ENCODE peak calls at places on chromosomes 6 and 20, in eight cellular contexts. B, D, T, Z, S, Q, C and L are unnamed samples.

GRCh38 chr6:127301199-127301700 is 34.6 kb downstream of the RNF146 start:
- DNase-seq in Z (no peak), D (no peak), B (no peak), T (peak; percentile 65), Q (no peak), C (peak; percentile 53), S (no peak), L (no peak)

GRCh38 chr6:116398366-116399005 is 27.7 kb downstream of the DSE start:
- DNase-seq in D (no peak), S (no peak), T (peak; percentile 72), B (no peak), C (peak; percentile 64), Z (no peak), Q (no peak), L (no peak)

GRCh38 chr20:35788796-35789195 is 17.0 kb downstream of the PHF20 start:
- DNase-seq in D (no peak), T (no peak), C (no peak), B (no peak), Z (no peak), S (no peak), Q (no peak), L (no peak)

GRCh38 chr20:41408986-41409385 is 42.4 kb upstream of the EMILIN3 start:
- DNase-seq in B (no peak), C (no peak), S (no peak), T (no peak), Q (no peak), Z (no peak), D (no peak), L (no peak)

GRCh38 chr6:74578339-74578738 is 627.5 kb downstream of the COL12A1 start:
- DNase-seq in Z (no peak), D (no peak), B (no peak), C (peak; percentile 75), Q (no peak), T (peak; percentile 89), S (no peak), L (no peak)

GRCh38 chr6:36076178-36077088 is 48.8 kb downstream of the MAPK14 start:
- DNase-seq in D (no peak), T (peak; percentile 22), S (no peak), Z (no peak), B (no peak), C (no peak), Q (no peak), L (no peak)

GRCh38 chr6:82080767-82081166 is 166.8 kb downstream of the IBTK start:
- DNase-seq in Q (no peak), D (no peak), T (no peak), B (no peak), S (no peak), Z (no peak), C (no peak), L (no peak)

GRCh38 chr6:144528605-144529425 is 243.7 kb downstream of the UTRN start:
- DNase-seq in C (no peak), Z (no peak), S (peak; percentile 81), B (no peak), Q (no peak), T (peak; percentile 28), D (no peak), L (no peak)

GRCh38 chr20:3135507-3136070 is 24.1 kb downstream of the FASTKD5 start:
- DNase-seq in C (no peak), S (no peak), B (no peak), Z (no peak), D (no peak), Q (no peak), T (peak; percentile 62), L (no peak)

GRCh38 chr6:167722634-167723309 is 103.9 kb upstream of the AFDN start:
- DNase-seq in Z (no peak), T (no peak), S (no peak), Q (no peak), D (no peak), C (no peak), B (no peak), L (no peak)

GRCh38 chr20:7459123-7459522 is 481.1 kb downstream of the HAO1 start:
- DNase-seq in C (peak; percentile 9), Z (no peak), T (no peak), Q (no peak), D (no peak), S (no peak), B (no peak), L (no peak)

GRCh38 chr6:148635070-148635743 is 111.6 kb upstream of the UST start:
- DNase-seq in T (no peak), Z (no peak), C (no peak), Q (no peak), D (no peak), S (no peak), B (no peak), L (no peak)

GRCh38 chr20:40868568-40869223 is 159.9 kb upstream of the TOP1 start:
- DNase-seq in T (peak; percentile 85), S (no peak), D (peak; percentile 47), Q (peak; percentile 29), B (no peak), Z (no peak), C (peak; percentile 91), L (no peak)

GRCh38 chr6:53188840-53189232 is 40.2 kb upstream of the GCM1 start:
- DNase-seq in C (no peak), Q (no peak), T (no peak), S (no peak), Z (no peak), D (no peak), B (no peak), L (no peak)

GRCh38 chr6:137099689-137100398 is 55.1 kb upstream of the IL20RA start:
- DNase-seq in C (no peak), T (no peak), Z (no peak), D (no peak), S (no peak), B (no peak), Q (no peak), L (no peak)

GRCh38 chr6:163554663-163555062 is 140.1 kb downstream of the QKI start:
- DNase-seq in B (peak; percentile 49), Z (peak; percentile 25), T (peak; percentile 34), Q (no peak), C (peak; percentile 57), D (no peak), S (peak; percentile 54), L (peak; percentile 69)

GRCh38 chr20:58471161-58471834 is 43.9 kb downstream of the APCDD1L start:
- DNase-seq in C (peak; percentile 67), D (peak; percentile 27), Z (no peak), T (peak; percentile 15), S (no peak), Q (no peak), B (no peak), L (no peak)

GRCh38 chr20:9918360-9918759 is 79.5 kb upstream of the PAK5 start:
- DNase-seq in B (peak; percentile 6), Q (no peak), D (no peak), T (no peak), Z (no peak), S (no peak), C (no peak), L (no peak)

DNA sequence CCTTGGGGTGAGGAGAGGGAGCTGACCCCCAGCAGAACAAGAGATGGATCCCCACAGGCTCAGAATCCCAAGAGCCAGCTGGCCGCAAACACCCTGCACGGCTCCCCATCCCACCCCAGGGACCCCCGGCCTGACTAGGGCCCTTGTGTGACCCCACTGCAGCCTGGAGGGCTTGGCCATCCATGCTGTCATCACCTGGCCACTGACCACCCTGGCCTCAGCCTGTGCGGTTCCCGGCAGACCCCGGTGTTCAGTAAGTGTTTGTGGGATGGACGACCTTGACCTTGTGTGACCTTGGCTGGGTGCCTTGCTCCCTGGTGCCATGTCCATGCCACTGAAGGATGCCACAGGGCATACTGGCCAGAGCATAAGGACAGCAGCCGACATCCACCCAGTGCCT is 328.3 kb downstream of the TAF4 start:
- DNase-seq in Q (no peak), S (no peak), C (no peak), B (no peak), T (no peak), Z (no peak), D (no peak), L (no peak)
- H3K27me3 ChIP-seq in Q (no peaks in the 10 kb centered on the region), S (no peaks in the 10 kb centered on the region), C (peaks cover 14% of the 10 kb centered on the region), B (no peaks in the 10 kb centered on the region), T (peaks cover 6% of the 10 kb centered on the region), Z (no peaks in the 10 kb centered on the region), D (peaks cover 28% of the 10 kb centered on the region), L (no peaks in the 10 kb centered on the region)

DNA sequence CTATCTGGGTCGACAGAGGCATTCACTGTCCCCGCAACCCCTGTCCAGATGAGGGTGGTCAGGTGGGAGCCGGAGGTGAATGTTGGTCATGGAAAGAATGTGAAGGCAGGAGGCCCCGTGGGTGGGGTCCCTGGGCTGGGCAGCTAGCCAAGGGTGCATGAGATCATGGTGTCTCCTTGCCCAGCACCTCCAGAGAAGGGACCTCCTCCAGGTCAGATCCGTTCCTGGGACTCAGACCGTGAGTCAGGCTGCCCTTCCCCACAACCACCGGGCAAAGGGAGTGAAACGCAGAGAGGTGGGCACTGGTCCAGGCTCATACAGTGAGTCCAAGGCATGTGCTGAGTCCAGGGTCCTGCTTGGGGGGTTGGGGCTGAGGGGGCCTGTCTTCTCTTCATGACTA is 3.5 kb downstream of the FOXS1 start:
- DNase-seq in Q (peak; percentile 70), T (peak; percentile 66), B (no peak), Z (no peak), C (peak; percentile 53), S (no peak), D (no peak), L (no peak)
- H3K27ac ChIP-seq in Q (peak overlapping the region; percentile 95), T (no peak overlapping the region), B (no peak overlapping the region), Z (no peak overlapping the region), C (peak overlapping the region; percentile 11), S (no peak overlapping the region), D (peak overlapping the region; percentile 58), L (no peak overlapping the region)

DNA sequence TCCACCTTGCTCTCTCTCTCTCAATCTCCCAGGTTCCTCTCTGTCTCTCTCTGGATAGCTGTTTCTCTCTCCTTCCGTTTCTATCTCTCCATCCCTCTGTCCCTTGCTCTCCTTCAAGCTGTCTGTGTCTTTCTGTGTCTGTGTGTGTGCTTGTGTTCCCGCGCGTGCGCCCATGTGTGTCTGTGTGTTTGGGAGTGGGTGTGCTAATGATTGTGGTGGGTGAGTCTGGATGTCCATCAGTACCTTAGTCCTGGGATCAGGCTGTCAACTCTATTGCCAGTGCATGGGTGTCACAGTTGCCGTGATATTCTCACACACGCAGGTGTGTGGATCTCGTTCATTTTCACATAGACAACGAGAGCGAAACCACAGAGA is 1380.6 kb upstream of the DEFB115 start:
- DNase-seq in Q (no peak), B (no peak), D (no peak), Z (no peak), T (no peak), C (no peak), S (no peak), L (no peak)
- H3K9me3 ChIP-seq in Q (peaks cover 5% of the 10 kb centered on the region), B (no peaks in the 10 kb centered on the region), D (peaks cover 32% of the 10 kb centered on the region), Z (peaks cover 5% of the 10 kb centered on the region), T (peaks cover 47% of the 10 kb centered on the region), C (no peaks in the 10 kb centered on the region), S (peaks cover 8% of the 10 kb centered on the region), L (peaks cover 4% of the 10 kb centered on the region)

GRCh38 chr6:30073489-30074240 is 1.9 kb downstream of the RNF39 start:
- DNase-seq in D (no peak), B (no peak), Z (no peak), C (no peak), T (no peak), S (no peak), Q (no peak), L (no peak)
- H3K27me3 ChIP-seq in D (no peaks in the 10 kb centered on the region), B (peaks cover 33% of the 10 kb centered on the region), Z (peaks cover 6% of the 10 kb centered on the region), C (peaks cover 72% of the 10 kb centered on the region), T (peaks cover 76% of the 10 kb centered on the region), S (peaks cover 94% of the 10 kb centered on the region), Q (peaks cover 8% of the 10 kb centered on the region), L (peaks cover 31% of the 10 kb centered on the region)

DNA sequence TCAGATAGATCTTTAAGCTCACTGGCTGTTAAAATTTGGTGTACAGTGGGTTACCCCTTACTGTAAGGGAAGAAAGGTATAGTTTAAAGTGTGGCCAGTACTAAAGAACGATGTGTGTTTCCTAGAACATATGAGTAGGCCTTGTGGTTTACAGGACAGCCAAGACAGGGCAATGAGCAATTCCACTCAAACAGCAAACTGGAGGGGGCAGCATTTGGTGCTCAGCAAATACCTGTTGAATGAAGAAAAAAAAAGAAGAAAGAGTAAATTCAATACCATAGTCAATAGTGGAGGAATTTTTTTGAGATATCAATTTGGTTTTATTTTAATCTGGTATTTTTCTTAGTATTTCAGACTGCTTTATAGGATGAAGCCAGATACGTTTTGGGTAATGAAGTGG is 3.8 kb upstream of the NCOA5 start:
- DNase-seq in T (no peak), B (no peak), D (no peak), C (no peak), S (no peak), Z (no peak), Q (no peak), L (no peak)
- H3K27ac ChIP-seq in T (no peak overlapping the region), B (no peak overlapping the region), D (no peak overlapping the region), C (no peak overlapping the region), S (no peak overlapping the region), Z (no peak overlapping the region), Q (no peak overlapping the region), L (no peak overlapping the region)